ENCODE peak calls at places on chromosomes 7 and 10, in four cellular contexts. R is activated T-cell treated with anti-CD3 and anti-CD28 coated beads for 24 hours, F is EH, I is COR-L47. M is an unnamed sample.

GRCh38 chr7:50069613-50070012 is 23.4 kb downstream of the ZPBP start:
- DNase-seq in R (no peak), F (peak), I (no peak), M (peak)

GRCh38 chr10:33559105-33559504 is 224.6 kb upstream of the NRP1 start:
- DNase-seq in R (no peak), F (peak), I (no peak), M (peak)

GRCh38 chr10:75430000-75430763 is 1.2 kb upstream of the LRMDA start:
- DNase-seq in R (no peak), F (no peak), I (no peak), M (no peak)

GRCh38 chr10:4229106-4229505 is 444.1 kb upstream of the KLF6 start:
- DNase-seq in R (no peak), F (no peak), I (no peak), M (no peak)

GRCh38 chr7:133484135-133484534 is 231.3 kb downstream of the EXOC4 start:
- DNase-seq in R (peak), F (no peak), I (no peak), M (no peak)

GRCh38 chr7:105387621-105388372 is 924 bp downstream of the SRPK2 start:
- DNase-seq in R (peak), F (peak), I (peak), M (peak)

GRCh38 chr10:77586719-77587423 is 50.7 kb downstream of the KCNMA1 start:
- DNase-seq in R (no peak), F (peak), I (no peak), M (peak)

GRCh38 chr10:53071505-53072125 is 299.0 kb upstream of the MBL2 start:
- DNase-seq in R (no peak), F (no peak), I (no peak), M (no peak)

GRCh38 chr7:111137296-111138195 is 46.6 kb downstream of the LRRN3 start:
- DNase-seq in R (peak), F (peak), I (no peak), M (peak)

GRCh38 chr7:47647213-47647985 is 65.5 kb upstream of the TNS3 start:
- DNase-seq in R (no peak), F (no peak), I (no peak), M (no peak)

GRCh38 chr7:98038731-98039130 is 48.7 kb upstream of the OCM2 start:
- DNase-seq in R (no peak), F (no peak), I (no peak), M (no peak)

GRCh38 chr7:149724661-149725425 is 48.5 kb downstream of the ZNF467 start:
- DNase-seq in R (no peak), F (no peak), I (no peak), M (no peak)

GRCh38 chr10:101028446-101029244 is 2.3 kb downstream of the PDZD7 start:
- DNase-seq in R (no peak), F (no peak), I (no peak), M (peak)

GRCh38 chr10:100972115-100972903 is 3.0 kb downstream of the SEMA4G start:
- DNase-seq in R (no peak), F (no peak), I (no peak), M (no peak)

GRCh38 chr7:35003679-35004278 is 33.5 kb downstream of the DPY19L1 start:
- DNase-seq in R (no peak), F (peak), I (no peak), M (peak)

GRCh38 chr7:42946616-42946928 is 14.4 kb downstream of the MRPL32 start:
- DNase-seq in R (no peak), F (peak), I (no peak), M (no peak)

GRCh38 chr7:107506683-107507339 is 37.0 kb downstream of the GPR22 start:
- DNase-seq in R (no peak), F (no peak), I (peak), M (peak)

GRCh38 chr10:3735175-3735574 is 49.8 kb downstream of the KLF6 start:
- DNase-seq in R (no peak), F (no peak), I (no peak), M (no peak)